ENCODE peak calls at places on chromosomes 1 and 21, in eight cellular contexts. J, F, I, P, W, G, K and N are unnamed samples.

GRCh38 chr1:27464926-27465325 is 25.0 kb downstream of the WASF2 start:
- DNase-seq in J (no peak), F (no peak), I (no peak), P (no peak), W (no peak), G (no peak), K (no peak), N (no peak)

GRCh38 chr1:38071530-38072266 is 25.1 kb upstream of the POU3F1 start:
- DNase-seq in J (no peak), F (no peak), I (no peak), P (peak), W (no peak), G (no peak), K (peak), N (no peak)

GRCh38 chr1:26862781-26863676 is at the start of gene SFN:
- DNase-seq in J (peak), F (no peak), I (peak), P (no peak), W (no peak), G (peak), K (no peak), N (peak)

GRCh38 chr21:43881283-43881682 is 16.3 kb downstream of the AGPAT3 start:
- DNase-seq in J (no peak), F (no peak), I (no peak), P (no peak), W (no peak), G (no peak), K (no peak), N (no peak)

GRCh38 chr1:207672525-207673130 is 27.7 kb downstream of the CR1L start:
- DNase-seq in J (no peak), F (no peak), I (no peak), P (no peak), W (no peak), G (peak), K (peak), N (no peak)

GRCh38 chr1:181119076-181119989 is 30.8 kb downstream of the IER5 start:
- DNase-seq in J (peak), F (no peak), I (no peak), P (no peak), W (no peak), G (no peak), K (no peak), N (no peak)

GRCh38 chr1:215146252-215146975 is 63.9 kb downstream of the KCNK2 start:
- DNase-seq in J (no peak), F (peak), I (no peak), P (no peak), W (no peak), G (peak), K (peak), N (no peak)

GRCh38 chr1:206575165-206575893 is 36.9 kb downstream of the EIF2D start:
- DNase-seq in J (no peak), F (peak), I (peak), P (peak), W (no peak), G (no peak), K (peak), N (peak)

GRCh38 chr1:89927037-89927436 is 67.9 kb upstream of the ZNF326 start:
- DNase-seq in J (no peak), F (no peak), I (no peak), P (no peak), W (no peak), G (no peak), K (no peak), N (no peak)

GRCh38 chr1:93740141-93740540 is 58.5 kb upstream of the BCAR3 start:
- DNase-seq in J (no peak), F (no peak), I (no peak), P (no peak), W (no peak), G (no peak), K (no peak), N (no peak)

DNA sequence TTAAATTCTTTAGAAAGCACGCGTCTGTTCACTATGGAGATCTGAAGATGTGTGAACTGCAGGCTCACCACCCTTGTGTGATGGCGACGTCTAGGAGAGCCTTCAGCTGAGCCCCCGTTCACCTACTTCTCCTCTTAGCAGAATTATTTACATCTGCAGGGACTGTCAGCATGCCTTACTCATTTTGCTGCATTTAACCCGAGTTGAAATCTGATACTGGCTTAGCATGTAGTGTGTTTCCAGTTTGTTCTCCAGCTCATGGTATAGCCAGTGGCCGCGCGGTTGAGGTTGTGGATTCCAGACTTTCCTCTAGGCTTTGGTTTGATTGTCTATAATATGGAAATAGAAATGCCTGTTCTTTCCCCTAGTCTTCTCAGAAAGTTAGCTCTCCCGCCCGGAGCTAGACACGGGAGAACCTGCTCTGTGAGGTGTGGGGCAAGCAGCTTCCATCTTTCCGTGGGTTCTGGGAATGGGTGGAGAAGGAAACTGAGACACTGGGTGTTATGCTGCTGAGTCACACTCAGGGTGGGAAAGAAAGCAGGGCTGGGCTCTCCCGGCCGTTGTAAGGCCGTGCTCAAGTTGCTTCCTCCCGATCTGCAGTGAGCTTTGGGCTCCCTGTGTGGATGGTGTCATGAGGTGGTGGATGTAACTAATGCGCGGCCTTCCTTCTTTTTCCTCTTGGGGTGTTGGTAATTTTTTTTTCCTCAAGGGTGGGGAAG is 206.8 kb upstream of the TMEM51 start:
- DNase-seq in J (no peak), F (no peak), I (no peak), P (no peak), W (no peak), G (no peak), K (no peak), N (peak)
- H3K4me3 ChIP-seq in J (no peak), F (no peak), I (peak), P (peak), W (no peak), G (no peak), K (no peak), N (no peak)

GRCh38 chr21:34880401-34880800 is 168.7 kb downstream of the RUNX1 start:
- DNase-seq in J (no peak), F (no peak), I (no peak), P (no peak), W (no peak), G (no peak), K (no peak), N (no peak)

GRCh38 chr21:34883501-34884271 is 165.4 kb downstream of the RUNX1 start:
- DNase-seq in J (no peak), F (no peak), I (no peak), P (no peak), W (no peak), G (no peak), K (no peak), N (no peak)

GRCh38 chr21:34882719-34883131 is 166.4 kb downstream of the RUNX1 start:
- DNase-seq in J (no peak), F (no peak), I (no peak), P (no peak), W (no peak), G (no peak), K (no peak), N (no peak)

GRCh38 chr21:34881421-34881820 is 167.7 kb downstream of the RUNX1 start:
- DNase-seq in J (no peak), F (no peak), I (no peak), P (no peak), W (no peak), G (no peak), K (no peak), N (no peak)

GRCh38 chr21:34881894-34882371 is 167.2 kb downstream of the RUNX1 start:
- DNase-seq in J (no peak), F (no peak), I (no peak), P (no peak), W (no peak), G (no peak), K (no peak), N (no peak)
- H3K4me3 ChIP-seq in J (peak), F (no peak), I (peak), P (peak), W (peak), G (no peak), K (no peak), N (peak)

GRCh38 chr1:109864063-109864822 is 46.4 kb upstream of the CSF1 start:
- DNase-seq in J (no peak), F (no peak), I (no peak), P (no peak), W (no peak), G (no peak), K (peak), N (no peak)

GRCh38 chr1:109866071-109866470 is 44.6 kb upstream of the CSF1 start:
- DNase-seq in J (no peak), F (no peak), I (no peak), P (no peak), W (no peak), G (no peak), K (no peak), N (no peak)

GRCh38 chr1:109869141-109869540 is 41.5 kb upstream of the CSF1 start:
- DNase-seq in J (no peak), F (no peak), I (no peak), P (no peak), W (no peak), G (no peak), K (no peak), N (no peak)

GRCh38 chr1:109863699-109864062 is 47.0 kb upstream of the CSF1 start:
- DNase-seq in J (no peak), F (no peak), I (no peak), P (no peak), W (no peak), G (no peak), K (no peak), N (no peak)

DNA sequence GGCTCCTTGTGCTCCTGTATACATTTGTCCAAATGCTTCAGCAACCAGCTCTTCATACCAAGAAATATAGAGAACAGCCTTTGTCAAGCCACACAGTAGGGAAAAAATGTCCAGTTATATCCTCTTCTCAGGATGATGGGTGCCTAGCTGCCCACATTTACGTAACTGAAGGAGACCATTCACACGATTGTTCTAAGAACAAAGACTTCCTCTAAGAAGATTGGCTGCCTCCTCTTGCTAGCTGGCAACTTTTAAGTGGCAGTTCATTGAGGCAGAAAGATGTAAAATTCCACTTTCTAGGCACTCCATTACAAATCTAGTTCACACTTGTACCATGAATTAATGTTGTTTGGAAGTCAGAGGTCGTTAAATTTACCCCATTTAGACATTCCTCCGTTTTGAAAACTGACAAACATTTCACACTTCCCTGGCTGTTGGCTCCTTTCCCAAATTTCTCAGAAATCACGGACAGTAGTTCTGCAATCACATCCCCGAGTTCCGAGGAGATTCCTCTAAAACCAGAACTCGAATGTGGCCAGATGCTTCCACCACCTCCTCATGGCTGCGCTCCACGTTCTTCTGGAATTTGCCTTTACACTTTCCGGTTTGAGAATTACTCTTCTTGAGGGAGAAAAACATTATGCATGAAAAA is 45.6 kb upstream of the CSF1 start:
- DNase-seq in J (peak), F (peak), I (peak), P (peak), W (no peak), G (no peak), K (no peak), N (no peak)
- H3K4me3 ChIP-seq in J (no peak), F (no peak), I (no peak), P (no peak), W (no peak), G (no peak), K (no peak), N (no peak)

GRCh38 chr1:197683280-197683679 is 92.0 kb downstream of the DENND1B start:
- DNase-seq in J (no peak), F (no peak), I (no peak), P (no peak), W (no peak), G (no peak), K (no peak), N (no peak)
- H3K4me3 ChIP-seq in J (no peak), F (no peak), I (no peak), P (no peak), W (no peak), G (no peak), K (no peak), N (no peak)

DNA sequence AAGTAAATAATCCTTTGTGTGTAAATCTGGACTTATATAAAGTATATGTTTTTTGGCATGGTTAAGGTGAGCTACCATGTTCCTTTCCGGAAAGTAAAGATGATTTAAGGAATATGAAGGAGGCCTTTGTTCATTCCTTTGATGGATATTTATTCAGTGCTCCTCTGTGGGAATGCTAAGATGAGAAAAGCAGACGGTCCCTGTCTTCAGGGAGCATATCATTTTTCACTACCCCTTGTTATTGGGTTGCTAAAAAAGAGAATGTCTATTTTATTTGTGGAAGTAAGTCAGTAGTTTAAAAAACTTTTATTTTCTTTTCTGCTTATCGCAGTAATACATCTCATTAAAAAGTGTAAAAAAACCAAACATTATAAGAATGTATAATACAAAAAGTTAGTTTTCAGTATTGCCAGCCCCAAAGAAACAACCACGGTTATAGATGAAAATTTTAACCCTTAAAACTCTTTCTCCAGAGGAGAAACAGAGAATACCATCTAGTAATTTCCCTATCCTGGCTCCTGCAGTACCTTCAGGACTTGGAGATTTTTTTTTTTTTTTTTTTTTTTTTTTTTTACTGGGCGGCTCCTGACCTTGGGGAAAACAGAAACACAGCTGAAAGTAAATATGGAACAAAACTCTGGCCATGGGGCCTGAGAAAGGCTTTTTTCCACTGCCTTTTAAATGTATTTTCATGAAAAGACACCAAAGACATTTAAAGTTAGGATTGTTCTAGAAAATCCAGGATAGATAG is 35.3 kb upstream of the CNN3 start:
- DNase-seq in J (no peak), F (no peak), I (no peak), P (no peak), W (no peak), G (no peak), K (no peak), N (no peak)
- H3K4me3 ChIP-seq in J (peak), F (peak), I (peak), P (no peak), W (peak), G (no peak), K (no peak), N (no peak)

GRCh38 chr1:174265273-174265672 is 106.0 kb downstream of the RABGAP1L start:
- DNase-seq in J (no peak), F (no peak), I (no peak), P (no peak), W (no peak), G (no peak), K (no peak), N (no peak)
- H3K4me3 ChIP-seq in J (no peak), F (no peak), I (no peak), P (no peak), W (no peak), G (no peak), K (no peak), N (no peak)